ENCODE peak calls at places on chromosome 17, in six cellular contexts. O is cardiac fibroblast; Z is activated T-cell treated with anti-CD3 and anti-CD28 coated beads, Interleukin-2, amount 50 U/mL, for 72 hours; V is activated gamma-delta T cell treated with anti-CD3 and anti-CD28 coated beads, Interleukin-2, amount 50 U/mL, for 16 hours; U is GM03348; C is activated CD8-positive, alpha-beta memory T cell treated with anti-CD3 and anti-CD28 coated beads for 1 hour. H is an unnamed sample.
A peak's percentile ranks its signal among the peaks of the same experiment; 100 is the strongest.

GRCh38 chr17:4706121-4706520 is 2.2 kb upstream of the PELP1 start:
- DNase-seq in O (no peak), Z (no peak), V (no peak), U (no peak), C (no peak), H (no peak)

GRCh38 chr17:77331161-77331864 is 190.5 kb downstream of the SEC14L1 start:
- DNase-seq in O (peak; percentile 91), Z (peak; percentile 96), V (peak; percentile 96), U (peak; percentile 85), C (peak; percentile 95), H (peak; percentile 95)

GRCh38 chr17:82013341-82013740 is 9.3 kb downstream of the CENPX start:
- DNase-seq in O (no peak), Z (no peak), V (no peak), U (no peak), C (no peak), H (no peak)

GRCh38 chr17:40926341-40926740 is 11.1 kb downstream of the KRT23 start:
- DNase-seq in O (no peak), Z (no peak), V (no peak), U (peak; percentile 62), C (no peak), H (no peak)

GRCh38 chr17:34386925-34387550 is 24.0 kb upstream of the CCL1 start:
- DNase-seq in O (peak; percentile 54), Z (peak; percentile 14), V (no peak), U (no peak), C (no peak), H (no peak)

GRCh38 chr17:82201498-82201910 is 11.1 kb downstream of the CCDC57 start:
- DNase-seq in O (no peak), Z (no peak), V (no peak), U (no peak), C (no peak), H (no peak)

GRCh38 chr17:83173997-83174858 is 94.8 kb downstream of the METRNL start:
- DNase-seq in O (peak; percentile 36), Z (no peak), V (no peak), U (peak; percentile 78), C (no peak), H (peak; percentile 67)

GRCh38 chr17:17467720-17468119 is 9.1 kb upstream of the MED9 start:
- DNase-seq in O (peak; percentile 7), Z (no peak), V (no peak), U (no peak), C (no peak), H (no peak)

H was measured in adipocyte.